ENCODE peak calls at places on chromosomes 16 and 17, in five cellular contexts. G, D, A, E and T are unnamed samples.

GRCh38 chr17:68290268-68290954 is 516 bp downstream of the SLC16A6 start:
- DNase-seq in A (peak), E (no peak), G (no peak), D (no peak), T (no peak)

GRCh38 chr16:6548507-6548906 is 784.1 kb upstream of the RBFOX1 start:
- DNase-seq in E (no peak), G (no peak), D (no peak), A (no peak), T (no peak)

GRCh38 chr17:67434061-67434525 is 57.0 kb downstream of the PITPNC1 start:
- DNase-seq in E (no peak), A (no peak), G (no peak), D (no peak), T (no peak)

GRCh38 chr16:30112197-30113030 is 923 bp downstream of the GDPD3 start:
- DNase-seq in G (peak), D (no peak), E (no peak), A (peak), T (no peak)

GRCh38 chr16:82146957-82147356 is 23.1 kb downstream of the MPHOSPH6 start:
- DNase-seq in A (no peak), G (no peak), E (no peak), D (no peak), T (no peak)

GRCh38 chr16:56480776-56481467 is 29.6 kb downstream of the OGFOD1 start:
- DNase-seq in D (no peak), G (no peak), A (no peak), E (peak), T (no peak)

GRCh38 chr16:74107795-74108610 is 188.6 kb upstream of the PSMD7 start:
- DNase-seq in A (peak), E (no peak), D (peak), G (no peak), T (no peak)

GRCh38 chr17:64218066-64218465 is 45.0 kb downstream of the TEX2 start:
- DNase-seq in G (no peak), D (no peak), E (no peak), A (no peak), T (no peak)

GRCh38 chr16:19885456-19886060 is 910 bp upstream of the GPRC5B start:
- DNase-seq in E (no peak), G (no peak), A (peak), D (no peak), T (no peak)

GRCh38 chr17:12041316-12041715 is 20.6 kb downstream of the MAP2K4 start:
- DNase-seq in G (no peak), D (peak), A (no peak), E (peak), T (peak)

DNA sequence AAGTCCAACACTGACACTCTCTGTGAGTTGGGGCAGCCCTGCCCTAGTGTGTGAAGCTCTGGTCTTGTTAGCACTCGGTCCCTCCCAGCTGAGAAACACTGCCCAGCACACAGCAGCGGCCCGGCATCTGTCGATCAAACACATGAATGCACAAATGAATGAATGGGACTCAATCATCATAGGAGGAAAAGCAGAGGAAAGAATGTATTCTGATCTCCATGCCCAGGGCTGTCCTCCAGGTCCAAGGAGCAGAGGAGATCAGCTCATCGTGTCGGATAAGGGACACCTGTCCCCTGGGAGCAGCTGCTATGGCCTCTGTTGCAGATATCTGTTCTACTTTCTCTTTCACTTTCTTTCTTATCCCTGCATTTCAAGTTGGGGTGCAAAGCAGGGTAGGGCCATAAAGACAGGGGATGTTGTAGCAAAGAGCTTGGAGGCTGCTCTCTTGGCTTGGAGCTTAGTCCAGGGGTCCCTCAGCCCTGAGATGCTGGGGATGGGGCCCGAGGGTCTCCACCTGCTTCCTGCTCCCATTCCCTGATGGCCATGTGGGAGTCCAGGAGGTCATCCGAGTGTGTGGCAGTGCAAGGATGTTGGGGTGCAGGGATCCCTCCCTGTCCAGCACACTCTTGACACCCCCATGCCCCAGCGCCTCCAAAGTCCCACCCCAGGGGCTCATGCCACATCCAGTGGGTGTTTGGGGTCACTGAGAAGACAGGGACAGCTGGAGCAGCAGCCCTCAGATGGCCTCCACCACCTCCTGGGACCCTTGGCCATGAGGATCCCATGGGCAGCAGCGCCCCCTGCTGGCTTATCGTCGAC is 88.2 kb downstream of the IRF8 start:
- DNase-seq in G (peak), D (no peak), E (no peak), A (peak), T (no peak)
- H3K4me3 ChIP-seq in G (peak), D (no peak), E (no peak), A (no peak), T (no peak)

GRCh38 chr16:1983544-1984346 is at the start of gene GFER:
- DNase-seq in A (peak), E (peak), D (no peak), G (peak), T (peak)

GRCh38 chr16:1981972-1982574 is 804 bp upstream of the NOXO1 start:
- DNase-seq in D (no peak), E (no peak), A (no peak), G (no peak), T (no peak)

GRCh38 chr16:1984347-1985225 is 593 bp downstream of the GFER start:
- DNase-seq in D (no peak), G (no peak), E (no peak), A (peak), T (no peak)

GRCh38 chr16:1981398-1981836 is at the start of gene NOXO1:
- DNase-seq in A (no peak), G (no peak), E (no peak), D (no peak), T (no peak)

DNA sequence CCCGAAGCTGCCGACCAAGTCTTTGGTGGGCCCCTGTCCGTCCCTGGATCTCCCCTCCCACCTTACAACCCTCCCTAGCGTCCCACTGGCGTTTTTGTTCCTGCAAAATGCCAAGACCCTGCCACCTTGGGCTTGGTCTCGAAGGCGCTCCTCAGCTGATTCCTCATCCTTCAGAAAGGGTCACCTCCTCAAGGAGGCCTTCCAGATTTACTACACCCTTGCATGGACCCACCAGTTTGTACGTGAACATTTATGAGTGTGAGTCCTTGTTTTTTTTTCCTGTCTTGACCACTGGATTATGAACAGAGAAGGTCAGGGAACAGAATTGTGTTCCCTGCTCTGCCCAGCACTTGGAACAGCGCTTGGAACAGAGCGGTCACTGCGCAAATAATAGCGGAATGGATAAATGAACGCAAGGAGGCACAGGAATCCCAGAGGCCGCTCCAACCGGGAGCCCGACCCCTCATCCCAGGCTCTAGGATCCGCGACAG is 895 bp upstream of the GFER start:
- DNase-seq in E (no peak), A (no peak), G (no peak), D (no peak), T (no peak)
- H3K4me3 ChIP-seq in E (peak), A (peak), G (peak), D (peak), T (peak)

GRCh38 chr16:50244504-50245416 is 21.6 kb upstream of the ADCY7 start:
- DNase-seq in E (no peak), A (peak), G (no peak), D (no peak), T (no peak)
- H3K4me3 ChIP-seq in E (peak), A (no peak), G (peak), D (no peak), T (peak)

GRCh38 chr17:60743282-60743681 is 65.6 kb downstream of the BCAS3 start:
- DNase-seq in D (no peak), A (no peak), G (no peak), E (no peak), T (no peak)
- H3K4me3 ChIP-seq in D (no peak), A (no peak), G (no peak), E (no peak), T (no peak)

DNA sequence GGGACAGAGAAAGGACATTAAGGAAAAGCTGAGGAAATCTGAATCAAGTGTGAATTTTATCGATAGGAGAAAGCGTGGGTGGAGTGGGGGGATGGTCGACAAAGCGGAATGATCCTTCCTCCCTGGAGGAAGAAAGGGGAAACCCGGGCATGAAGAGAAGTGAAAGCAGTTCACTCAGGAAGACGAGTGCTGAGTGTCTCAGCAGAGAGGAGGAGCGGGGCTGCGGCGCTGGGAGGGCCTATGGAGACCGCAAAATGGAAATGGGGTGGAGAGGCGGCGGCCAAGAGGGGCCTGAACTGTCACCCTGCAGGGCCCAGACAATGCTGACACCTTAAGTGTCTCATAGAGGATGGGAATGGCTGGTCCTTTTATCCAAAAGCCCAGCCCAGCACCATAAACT is 8.7 kb downstream of the ZDHHC7 start:
- DNase-seq in G (no peak), E (no peak), D (no peak), A (no peak), T (no peak)
- H3K4me3 ChIP-seq in G (peak), E (no peak), D (no peak), A (no peak), T (no peak)

DNA sequence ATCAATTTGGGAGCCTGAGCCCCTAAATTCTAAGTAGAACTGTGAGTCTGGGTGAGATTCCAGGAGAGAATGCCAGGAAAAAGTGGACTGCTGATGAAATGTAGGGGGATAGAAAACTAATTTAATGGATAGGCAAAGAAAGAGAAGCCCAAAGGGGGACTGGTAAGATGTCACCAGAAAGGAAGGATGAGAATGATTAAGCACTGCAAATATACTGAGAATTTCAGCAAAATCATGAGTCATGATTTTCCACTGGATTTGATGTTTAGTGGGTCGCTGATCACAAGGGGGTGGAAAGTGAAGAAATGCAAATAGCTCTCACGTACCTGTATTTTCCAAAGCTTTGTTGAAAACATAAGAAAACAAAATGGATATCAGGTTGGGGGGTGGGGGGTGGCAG is 201.8 kb downstream of the SLC39A11 start:
- DNase-seq in A (no peak), G (no peak), E (no peak), D (no peak), T (no peak)
- H3K4me3 ChIP-seq in A (no peak), G (no peak), E (no peak), D (no peak), T (no peak)

DNA sequence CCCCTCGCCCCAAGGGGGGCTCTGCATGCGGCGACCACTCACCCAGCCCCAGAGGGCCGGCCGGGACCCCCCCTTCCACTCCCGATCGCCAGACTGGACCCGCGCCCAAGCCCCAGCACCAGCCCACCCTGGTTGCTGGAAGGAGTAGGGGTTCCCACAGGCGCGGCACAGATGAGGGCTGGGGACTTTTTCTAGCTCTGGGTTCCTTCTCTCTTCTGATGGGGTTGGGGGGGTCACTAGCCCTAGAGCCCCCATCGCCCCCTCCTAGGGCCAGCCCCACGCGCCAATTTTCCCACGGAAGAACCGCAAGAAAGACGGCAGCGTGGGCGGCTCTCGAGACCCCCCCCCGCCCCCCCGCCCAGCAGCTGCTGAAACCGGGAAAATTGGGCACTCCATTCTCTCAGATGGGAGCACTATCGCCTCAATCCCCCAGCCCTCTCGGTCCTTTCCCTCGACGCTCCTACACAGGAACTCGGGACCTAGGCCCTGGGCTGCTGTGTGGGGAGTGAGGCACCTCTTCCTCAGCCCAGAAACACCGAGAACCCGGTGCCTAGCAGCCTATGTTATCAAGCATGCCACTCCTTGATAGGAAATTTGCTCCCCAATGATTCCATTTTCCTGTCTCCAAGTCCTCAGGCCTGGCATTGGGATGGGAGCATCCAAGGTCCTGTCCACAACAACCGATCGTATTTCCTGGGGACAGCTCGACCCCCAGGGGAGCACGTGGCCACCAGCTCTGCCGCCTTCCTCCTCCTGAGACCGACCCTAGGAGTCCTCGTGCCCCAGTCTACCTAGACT is 17.1 kb upstream of the CBX8 start:
- DNase-seq in G (no peak), A (peak), D (no peak), E (no peak), T (no peak)
- H3K4me3 ChIP-seq in G (no peak), A (no peak), D (peak), E (peak), T (no peak)

DNA sequence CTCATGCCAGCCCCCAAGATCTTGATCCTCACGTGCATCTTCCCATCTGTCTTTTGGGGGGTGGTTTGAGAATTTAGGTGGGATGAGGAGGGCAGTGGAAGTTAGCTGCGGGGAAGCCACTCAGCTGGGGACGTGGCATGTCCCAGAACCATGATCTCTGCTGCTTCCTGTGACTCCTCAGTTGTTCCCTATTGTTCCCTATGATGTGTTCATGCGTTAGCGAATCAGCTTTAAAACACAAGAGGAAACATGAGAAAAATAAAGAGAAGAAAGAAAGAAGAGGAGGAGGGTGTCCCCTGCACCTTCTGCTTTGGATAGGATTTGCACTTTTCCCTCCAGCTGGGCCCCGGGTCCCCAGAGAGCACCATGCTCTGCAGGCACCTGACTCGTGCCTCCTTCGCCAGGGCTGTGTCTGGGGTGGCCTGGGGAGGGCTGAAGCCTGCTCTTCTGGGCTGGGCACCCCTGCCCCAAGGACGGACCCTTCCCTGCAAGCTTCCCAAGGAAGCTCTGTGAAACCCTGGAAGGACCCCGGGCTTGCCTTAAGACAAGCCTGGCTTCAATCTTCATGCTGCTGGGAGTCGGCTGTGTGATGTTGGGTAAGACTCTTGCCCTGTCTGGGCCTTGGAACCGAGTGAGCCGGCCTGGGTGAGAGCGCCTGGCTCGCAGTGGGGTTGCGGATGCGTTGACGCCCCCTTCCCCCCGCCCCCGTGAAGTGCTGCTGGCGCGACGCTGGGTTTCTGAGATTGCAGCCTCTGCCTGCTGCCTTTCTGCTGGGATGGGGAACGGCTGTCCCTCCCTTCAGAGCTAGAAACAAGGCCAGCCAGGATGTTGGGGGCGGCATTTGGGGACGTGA is 62.8 kb upstream of the CIBAR2 start:
- DNase-seq in A (no peak), D (no peak), G (no peak), E (no peak), T (no peak)
- H3K4me3 ChIP-seq in A (no peak), D (no peak), G (no peak), E (peak), T (peak)

GRCh38 chr17:49496183-49496865 is 1.2 kb downstream of the NGFR start:
- DNase-seq in G (peak), A (peak), D (no peak), E (no peak), T (no peak)

GRCh38 chr17:49494399-49494798 is 694 bp upstream of the NGFR start:
- DNase-seq in E (no peak), G (no peak), A (no peak), D (no peak), T (no peak)

GRCh38 chr17:49496866-49497146 is 1.7 kb downstream of the NGFR start:
- DNase-seq in E (no peak), A (no peak), G (no peak), D (no peak), T (no peak)

GRCh38 chr17:49494937-49495841 is at the start of gene NGFR:
- DNase-seq in E (no peak), D (no peak), A (peak), G (no peak), T (no peak)

GRCh38 chr17:49495842-49496182 is 719 bp downstream of the NGFR start:
- DNase-seq in D (no peak), A (peak), E (no peak), G (no peak), T (no peak)
- H3K4me3 ChIP-seq in D (peak), A (no peak), E (peak), G (peak), T (peak)